ENCODE peak calls at places on chromosomes 4 and X, in four cellular contexts. E is stimulated activated CD4-positive, alpha-beta T cell treated with anti-CD3 and anti-CD28 coated beads, Interleukin-12 subunit alpha, Interleukin-12 subunit beta, amount 100 ng/mL, for 24 hours; K is suprapubic skin; S is activated CD4-positive, alpha-beta memory T cell treated with anti-CD3 and anti-CD28 coated beads for 36 hours. C is an unnamed sample.

GRCh38 chrX:40010550-40011364 is 87.0 kb downstream of the BCOR start:
- DNase-seq in E (no peak), K (no peak), S (no peak), C (no peak)

GRCh38 chr4:183011213-183011907 is 87.7 kb upstream of the WWC2 start:
- DNase-seq in E (no peak), K (no peak), S (no peak), C (no peak)

GRCh38 chrX:100407784-100408642 is 2.1 kb downstream of the PCDH19 start:
- DNase-seq in E (no peak), K (no peak), S (no peak), C (no peak)

GRCh38 chr4:54499308-54500074 is 158.3 kb upstream of the KIT start:
- DNase-seq in E (no peak), K (no peak), S (no peak), C (peak; percentile 1)

GRCh38 chr4:28490669-28491068 is 1630.0 kb downstream of the STIM2 start:
- DNase-seq in E (no peak), K (no peak), S (no peak), C (no peak)

GRCh38 chr4:130712038-130712437 is 1616.1 kb downstream of the C4orf33 start:
- DNase-seq in E (no peak), K (no peak), S (no peak), C (no peak)

GRCh38 chr4:163556169-163556568 is 61.7 kb downstream of the TMA16 start:
- DNase-seq in E (no peak), K (no peak), S (no peak), C (no peak)

GRCh38 chr4:88171206-88171605 is 12.8 kb upstream of the ABCG2 start:
- DNase-seq in E (no peak), K (no peak), S (no peak), C (no peak)

GRCh38 chr4:73381214-73381613 is 22.9 kb upstream of the ALB start:
- DNase-seq in E (no peak), K (no peak), S (no peak), C (no peak)

C was measured in SW 1271.